ENCODE peak calls at places on chromosomes 2 and 18, in four cellular contexts. One of them, this sample, is unnamed.

GRCh38 chr18:79904357-79905147 is 46.9 kb downstream of the SLC66A2 start:
- DNase-seq in LoVo: no peak
- DNase-seq in GM12892: no peak
- DNase-seq in skeletal muscle cell: no peak
- DNase-seq in this sample: no peak

GRCh38 chr18:21740474-21740723 is 193 bp upstream of the MIB1 start:
- DNase-seq in GM12892: peak
- DNase-seq in skeletal muscle cell: peak
- DNase-seq in LoVo: peak
- DNase-seq in this sample: no peak

GRCh38 chr2:222753251-222753824 is 81.9 kb downstream of the MOGAT1 start:
- DNase-seq in LoVo: no peak
- DNase-seq in skeletal muscle cell: peak
- DNase-seq in GM12892: no peak
- DNase-seq in this sample: no peak

GRCh38 chr2:54878182-54878581 is 154.7 kb downstream of the EML6 start:
- DNase-seq in skeletal muscle cell: no peak
- DNase-seq in GM12892: no peak
- DNase-seq in LoVo: no peak
- DNase-seq in this sample: no peak

GRCh38 chr2:221816566-221816965 is 244.5 kb upstream of the EPHA4 start:
- DNase-seq in GM12892: no peak
- DNase-seq in skeletal muscle cell: no peak
- DNase-seq in LoVo: no peak
- DNase-seq in this sample: no peak

GRCh38 chr2:29841386-29842004 is 79.9 kb downstream of the ALK start:
- DNase-seq in skeletal muscle cell: no peak
- DNase-seq in GM12892: no peak
- DNase-seq in LoVo: peak
- DNase-seq in this sample: peak

GRCh38 chr2:83594261-83594660 is 864.8 kb downstream of the SUCLG1 start:
- DNase-seq in skeletal muscle cell: no peak
- DNase-seq in LoVo: no peak
- DNase-seq in GM12892: no peak
- DNase-seq in this sample: no peak

GRCh38 chr2:23563673-23564617 is 179.0 kb downstream of the KLHL29 start:
- DNase-seq in LoVo: no peak
- DNase-seq in skeletal muscle cell: no peak
- DNase-seq in GM12892: no peak
- DNase-seq in this sample: no peak

GRCh38 chr2:174334781-174335604 is at the start of gene SP9:
- DNase-seq in LoVo: no peak
- DNase-seq in skeletal muscle cell: no peak
- DNase-seq in GM12892: no peak
- DNase-seq in this sample: no peak

GRCh38 chr2:37855283-37856041 is 69.6 kb upstream of the RMDN2 start:
- DNase-seq in GM12892: no peak
- DNase-seq in skeletal muscle cell: no peak
- DNase-seq in LoVo: no peak
- DNase-seq in this sample: no peak

GRCh38 chr2:226378733-226379132 is 420.9 kb downstream of the IRS1 start:
- DNase-seq in skeletal muscle cell: no peak
- DNase-seq in GM12892: no peak
- DNase-seq in LoVo: peak
- DNase-seq in this sample: no peak

GRCh38 chr2:186349508-186349907 is 136.6 kb upstream of the ZC3H15 start:
- DNase-seq in LoVo: peak
- DNase-seq in GM12892: no peak
- DNase-seq in skeletal muscle cell: peak
- DNase-seq in this sample: no peak

GRCh38 chr18:75408554-75409506 is 18.7 kb downstream of the SMIM21 start:
- DNase-seq in LoVo: peak
- DNase-seq in GM12892: no peak
- DNase-seq in skeletal muscle cell: peak
- DNase-seq in this sample: peak

GRCh38 chr2:9764153-9764778 is 79.0 kb upstream of the TAF1B start:
- DNase-seq in skeletal muscle cell: no peak
- DNase-seq in GM12892: no peak
- DNase-seq in LoVo: no peak
- DNase-seq in this sample: no peak

GRCh38 chr2:102806250-102806837 is 44.5 kb downstream of the TMEM182 start:
- DNase-seq in LoVo: peak
- DNase-seq in skeletal muscle cell: peak
- DNase-seq in GM12892: peak
- DNase-seq in this sample: peak

GRCh38 chr2:149799296-149799695 is 211.7 kb upstream of the MMADHC start:
- DNase-seq in skeletal muscle cell: no peak
- DNase-seq in LoVo: peak
- DNase-seq in GM12892: no peak
- DNase-seq in this sample: no peak

GRCh38 chr2:119264781-119265692 is 41.4 kb downstream of the STEAP3 start:
- DNase-seq in skeletal muscle cell: no peak
- DNase-seq in GM12892: peak
- DNase-seq in LoVo: peak
- DNase-seq in this sample: peak

GRCh38 chr2:12606472-12607000 is 110.2 kb upstream of the TRIB2 start:
- DNase-seq in GM12892: no peak
- DNase-seq in skeletal muscle cell: no peak
- DNase-seq in LoVo: no peak
- DNase-seq in this sample: no peak

GRCh38 chr2:113172721-113173562 is 829 bp upstream of the PSD4 start:
- DNase-seq in LoVo: no peak
- DNase-seq in GM12892: no peak
- DNase-seq in skeletal muscle cell: no peak
- DNase-seq in this sample: no peak

GRCh38 chr2:148257276-148257675 is 236.4 kb downstream of the MBD5 start:
- DNase-seq in skeletal muscle cell: no peak
- DNase-seq in GM12892: no peak
- DNase-seq in LoVo: no peak
- DNase-seq in this sample: no peak

GRCh38 chr2:70988726-70989648 is 5.7 kb downstream of the TEX261 start:
- DNase-seq in LoVo: no peak
- DNase-seq in skeletal muscle cell: no peak
- DNase-seq in GM12892: no peak
- DNase-seq in this sample: no peak

GRCh38 chr2:98280376-98281102 is 65.7 kb upstream of the CNGA3 start:
- DNase-seq in GM12892: no peak
- DNase-seq in skeletal muscle cell: no peak
- DNase-seq in LoVo: peak
- DNase-seq in this sample: peak

GRCh38 chr2:309148-309969 is 21.5 kb upstream of the ALKAL2 start:
- DNase-seq in LoVo: no peak
- DNase-seq in GM12892: no peak
- DNase-seq in skeletal muscle cell: no peak
- DNase-seq in this sample: no peak

GRCh38 chr2:159251296-159252173 is 35.0 kb downstream of the WDSUB1 start:
- DNase-seq in GM12892: no peak
- DNase-seq in LoVo: no peak
- DNase-seq in skeletal muscle cell: no peak
- DNase-seq in this sample: no peak

GRCh38 chr2:68847751-68848150 is 23.4 kb downstream of the BMP10 start:
- DNase-seq in LoVo: no peak
- DNase-seq in GM12892: no peak
- DNase-seq in skeletal muscle cell: no peak
- DNase-seq in this sample: no peak

GRCh38 chr2:220891405-220891804 is 680.7 kb downstream of the EPHA4 start:
- DNase-seq in skeletal muscle cell: peak
- DNase-seq in GM12892: no peak
- DNase-seq in LoVo: peak
- DNase-seq in this sample: peak

GRCh38 chr2:14535156-14535555 is 97.4 kb upstream of the LRATD1 start:
- DNase-seq in skeletal muscle cell: no peak
- DNase-seq in LoVo: no peak
- DNase-seq in GM12892: no peak
- DNase-seq in this sample: no peak

GRCh38 chr2:47666332-47666731 is 116.6 kb upstream of the MSH6 start:
- DNase-seq in skeletal muscle cell: no peak
- DNase-seq in LoVo: no peak
- DNase-seq in GM12892: no peak
- DNase-seq in this sample: no peak

GRCh38 chr2:34096552-34097171 is 497.6 kb upstream of the FAM98A start:
- DNase-seq in skeletal muscle cell: no peak
- DNase-seq in LoVo: peak
- DNase-seq in GM12892: no peak
- DNase-seq in this sample: peak